ENCODE peak calls at places on chromosomes 12 and 14, in eight cellular contexts. S is SHP77 treated with DMSO at 0.1 percent for 48 hours; X is sigmoid colon; U is small intestine; Z is HEK293T; D is adrenal gland; V is endothelial cell of umbilical vein; H is activated naive CD8-positive, alpha-beta T cell treated with anti-CD3 and anti-CD28 coated beads for 36 hours. Y is an unnamed sample.

GRCh38 chr12:40693503-40693863 is 1.2 kb downstream of the CNTN1 start:
- DNase-seq in H (no peak), U (no peak), Z (peak; percentile 51), S (no peak), D (peak; percentile 22), X (peak; percentile 65), V (no peak), Y (no peak)

GRCh38 chr12:89472508-89472907 is 52.1 kb downstream of the GALNT4 start:
- DNase-seq in H (no peak), X (no peak), V (no peak), U (no peak), D (no peak), Z (no peak), S (no peak), Y (no peak)

GRCh38 chr14:68043752-68044151 is 224.2 kb downstream of the RAD51B start:
- DNase-seq in Z (no peak), V (no peak), S (no peak), U (no peak), H (no peak), D (no peak), X (no peak), Y (no peak)

GRCh38 chr12:6295187-6295811 is 15.2 kb upstream of the PLEKHG6 start:
- DNase-seq in S (no peak), U (peak; percentile 99), Z (no peak), X (peak; percentile 51), D (peak; percentile 59), V (peak; percentile 90), H (no peak), Y (no peak)

GRCh38 chr14:81565441-81566290 is 32.0 kb upstream of the SEL1L start:
- DNase-seq in Z (peak; percentile 45), S (peak; percentile 34), U (peak; percentile 35), D (no peak), V (peak; percentile 6), H (no peak), X (no peak), Y (no peak)

GRCh38 chr12:14668591-14668990 is 27.8 kb downstream of the GUCY2C start:
- DNase-seq in Z (no peak), H (no peak), D (no peak), X (no peak), U (no peak), V (no peak), S (no peak), Y (no peak)

GRCh38 chr12:71748081-71748850 is 6.4 kb upstream of the RAB21 start:
- DNase-seq in V (no peak), D (no peak), X (no peak), S (no peak), U (no peak), H (no peak), Z (no peak), Y (no peak)

GRCh38 chr12:108939594-108939993 is 59.7 kb downstream of the DAO start:
- DNase-seq in S (no peak), D (no peak), X (no peak), U (peak; percentile 22), Z (peak; percentile 41), H (no peak), V (peak; percentile 10), Y (no peak)

GRCh38 chr12:42756841-42757661 is 167.5 kb upstream of the PRICKLE1 start:
- DNase-seq in V (peak; percentile 44), H (no peak), U (no peak), S (no peak), X (no peak), D (no peak), Z (no peak), Y (no peak)

GRCh38 chr14:96592591-96593388 is 90.6 kb downstream of the PAPOLA start:
- DNase-seq in S (no peak), V (peak; percentile 34), U (peak; percentile 62), H (peak; percentile 72), Z (no peak), D (peak; percentile 39), X (peak; percentile 59), Y (peak; percentile 82)

GRCh38 chr12:17949558-17950141 is 140.3 kb downstream of the RERGL start:
- DNase-seq in H (no peak), U (no peak), S (no peak), V (no peak), Z (no peak), D (no peak), X (no peak), Y (no peak)

GRCh38 chr14:94373708-94374107 is 14.7 kb downstream of the SERPINA1 start:
- DNase-seq in Z (no peak), U (no peak), X (peak; percentile 73), V (no peak), H (no peak), D (no peak), S (no peak), Y (no peak)

GRCh38 chr12:130920711-130921381 is 32.9 kb upstream of the ADGRD1 start:
- DNase-seq in X (peak; percentile 92), Z (no peak), H (no peak), D (no peak), V (no peak), U (no peak), S (no peak), Y (no peak)

GRCh38 chr12:82461851-82462250 is 103.5 kb downstream of the METTL25 start:
- DNase-seq in D (no peak), V (no peak), H (no peak), S (no peak), U (no peak), X (no peak), Z (no peak), Y (no peak)

GRCh38 chr12:102406033-102406584 is 74.3 kb downstream of the IGF1 start:
- DNase-seq in X (peak; percentile 69), U (no peak), D (peak; percentile 24), H (no peak), Z (no peak), V (peak; percentile 9), S (peak; percentile 94), Y (no peak)

GRCh38 chr12:113171543-113171942 is 13.7 kb downstream of the DDX54 start:
- DNase-seq in X (no peak), S (no peak), D (no peak), V (no peak), Z (no peak), H (no peak), U (no peak), Y (no peak)

GRCh38 chr14:90341784-90342183 is 10.0 kb upstream of the NRDE2 start:
- DNase-seq in H (no peak), D (no peak), X (no peak), U (no peak), Z (no peak), S (no peak), V (no peak), Y (no peak)

GRCh38 chr12:108311605-108312004 is 27.5 kb downstream of the CMKLR1 start:
- DNase-seq in U (no peak), D (no peak), H (no peak), V (no peak), Z (no peak), S (no peak), X (no peak), Y (no peak)

GRCh38 chr12:131917139-131917710 is 11.9 kb upstream of the PUS1 start:
- DNase-seq in V (no peak), D (no peak), X (no peak), U (no peak), S (no peak), H (no peak), Z (no peak), Y (no peak)

GRCh38 chr14:50318031-50318626 is 6.0 kb downstream of the DMAC2L start:
- DNase-seq in H (no peak), Z (no peak), D (no peak), V (peak; percentile 45), S (peak; percentile 30), U (peak; percentile 41), X (no peak), Y (no peak)

GRCh38 chr14:31154956-31155355 is 52.6 kb downstream of the HECTD1 start:
- DNase-seq in Z (no peak), X (no peak), U (no peak), V (no peak), H (no peak), D (no peak), S (no peak), Y (no peak)

GRCh38 chr12:57899010-57899662 is 42.2 kb upstream of the ATP23 start:
- DNase-seq in D (peak; percentile 79), H (peak; percentile 90), U (no peak), Z (no peak), S (peak; percentile 20), X (peak; percentile 86), V (peak; percentile 59), Y (peak; percentile 85)

GRCh38 chr12:130571089-130571488 is 145.0 kb downstream of the RIMBP2 start:
- DNase-seq in S (no peak), V (no peak), Z (no peak), H (no peak), D (no peak), U (no peak), X (no peak), Y (no peak)

GRCh38 chr12:107845980-107846659 is 71.6 kb downstream of the ASCL4 start:
- DNase-seq in D (no peak), H (no peak), S (no peak), V (no peak), Z (no peak), X (no peak), U (no peak), Y (no peak)

GRCh38 chr12:98402081-98402480 is 113.3 kb upstream of the TMPO start:
- DNase-seq in U (peak; percentile 80), D (no peak), V (no peak), X (no peak), Z (no peak), H (no peak), S (no peak), Y (no peak)

GRCh38 chr14:60722836-60723217 is 1.3 kb downstream of the SIX4 start:
- DNase-seq in X (no peak), Z (peak; percentile 37), U (no peak), H (no peak), V (peak; percentile 54), D (peak; percentile 25), S (no peak), Y (no peak)

GRCh38 chr12:46271846-46272245 is 3.0 kb upstream of the SLC38A1 start:
- DNase-seq in S (no peak), X (no peak), U (no peak), H (no peak), D (no peak), V (no peak), Z (no peak), Y (no peak)

GRCh38 chr14:73833024-73833423 is 18.6 kb upstream of the PTGR2 start:
- DNase-seq in U (no peak), S (no peak), D (no peak), X (no peak), H (no peak), Z (no peak), V (no peak), Y (no peak)

GRCh38 chr14:75221797-75222196 is 45.4 kb upstream of the TMED10 start:
- DNase-seq in V (peak; percentile 29), S (no peak), H (no peak), D (no peak), Z (no peak), U (no peak), X (no peak), Y (no peak)

GRCh38 chr12:93777249-93777648 is 100.1 kb downstream of the CRADD start:
- DNase-seq in D (peak; percentile 55), X (no peak), S (no peak), U (no peak), H (no peak), V (peak; percentile 85), Z (no peak), Y (no peak)

GRCh38 chr12:107317751-107318553 is 224.6 kb upstream of the CRY1 start:
- DNase-seq in H (peak; percentile 92), U (peak; percentile 93), V (peak; percentile 81), D (peak; percentile 68), X (no peak), Z (peak; percentile 91), S (no peak), Y (peak; percentile 85)

Y was measured in activated T-cell treated with anti-CD3 and anti-CD28 coated beads, Interleukin-2, amount 50 U/mL, for 24 hours.